ENCODE peak calls at places on chromosomes 12 and 14, in six cellular contexts. One of them, this sample, is unnamed.

GRCh38 chr14:91835920-91836843 is 31.2 kb downstream of the TC2N start:
- DNase-seq in A549: peak; percentile 76
- DNase-seq in effector memory CD4-positive, alpha-beta T cell: peak; percentile 79
- DNase-seq in Panc1: no peak
- DNase-seq in heart left ventricle: peak; percentile 28
- DNase-seq in Peyer's patch: peak; percentile 88
- DNase-seq in this sample: peak; percentile 74

GRCh38 chr12:104638218-104638617 is 181.5 kb downstream of the CHST11 start:
- DNase-seq in A549: no peak
- DNase-seq in effector memory CD4-positive, alpha-beta T cell: no peak
- DNase-seq in Panc1: no peak
- DNase-seq in heart left ventricle: no peak
- DNase-seq in Peyer's patch: no peak
- DNase-seq in this sample: no peak

GRCh38 chr12:52740591-52740990 is 36.6 kb downstream of the KRT76 start:
- DNase-seq in A549: peak; percentile 25
- DNase-seq in effector memory CD4-positive, alpha-beta T cell: no peak
- DNase-seq in Panc1: no peak
- DNase-seq in heart left ventricle: no peak
- DNase-seq in Peyer's patch: no peak
- DNase-seq in this sample: no peak

GRCh38 chr12:120290541-120291312 is 976 bp downstream of the RNU4-2 start:
- DNase-seq in A549: peak; percentile 74
- DNase-seq in effector memory CD4-positive, alpha-beta T cell: no peak
- DNase-seq in Panc1: peak; percentile 46
- DNase-seq in heart left ventricle: no peak
- DNase-seq in Peyer's patch: no peak
- DNase-seq in this sample: peak; percentile 24

GRCh38 chr12:54000105-54000773 is at the start of gene HOXC9:
- DNase-seq in A549: no peak
- DNase-seq in effector memory CD4-positive, alpha-beta T cell: no peak
- DNase-seq in Panc1: no peak
- DNase-seq in heart left ventricle: no peak
- DNase-seq in Peyer's patch: no peak
- DNase-seq in this sample: no peak

GRCh38 chr12:2673966-2674810 is 120.6 kb upstream of the FKBP4 start:
- DNase-seq in A549: peak; percentile 24
- DNase-seq in effector memory CD4-positive, alpha-beta T cell: no peak
- DNase-seq in Panc1: no peak
- DNase-seq in heart left ventricle: no peak
- DNase-seq in Peyer's patch: no peak
- DNase-seq in this sample: no peak

GRCh38 chr14:102923201-102923919 is 897 bp downstream of the AMN start:
- DNase-seq in A549: no peak
- DNase-seq in effector memory CD4-positive, alpha-beta T cell: no peak
- DNase-seq in Panc1: no peak
- DNase-seq in heart left ventricle: no peak
- DNase-seq in Peyer's patch: no peak
- DNase-seq in this sample: no peak

GRCh38 chr12:22577667-22578066 is 33.3 kb upstream of the C2CD5 start:
- DNase-seq in A549: no peak
- DNase-seq in effector memory CD4-positive, alpha-beta T cell: no peak
- DNase-seq in Panc1: no peak
- DNase-seq in heart left ventricle: no peak
- DNase-seq in Peyer's patch: no peak
- DNase-seq in this sample: no peak

GRCh38 chr12:131473721-131474709 is 236.9 kb upstream of the SFSWAP start:
- DNase-seq in A549: no peak
- DNase-seq in effector memory CD4-positive, alpha-beta T cell: no peak
- DNase-seq in Panc1: no peak
- DNase-seq in heart left ventricle: no peak
- DNase-seq in Peyer's patch: no peak
- DNase-seq in this sample: no peak

GRCh38 chr12:105955976-105956375 is 182.8 kb downstream of the NUAK1 start:
- DNase-seq in A549: no peak
- DNase-seq in effector memory CD4-positive, alpha-beta T cell: no peak
- DNase-seq in Panc1: no peak
- DNase-seq in heart left ventricle: no peak
- DNase-seq in Peyer's patch: no peak
- DNase-seq in this sample: no peak

GRCh38 chr14:90698379-90698869 is 117.8 kb downstream of the TTC7B start:
- DNase-seq in A549: no peak
- DNase-seq in effector memory CD4-positive, alpha-beta T cell: no peak
- DNase-seq in Panc1: no peak
- DNase-seq in heart left ventricle: peak; percentile 69
- DNase-seq in Peyer's patch: no peak
- DNase-seq in this sample: no peak

GRCh38 chr12:67649165-67650126 is 901 bp downstream of the DYRK2 start:
- DNase-seq in A549: no peak
- DNase-seq in effector memory CD4-positive, alpha-beta T cell: no peak
- DNase-seq in Panc1: no peak
- DNase-seq in heart left ventricle: peak; percentile 47
- DNase-seq in Peyer's patch: peak; percentile 49
- DNase-seq in this sample: peak; percentile 48

GRCh38 chr12:78035913-78036658 is 205.4 kb downstream of the NAV3 start:
- DNase-seq in A549: no peak
- DNase-seq in effector memory CD4-positive, alpha-beta T cell: no peak
- DNase-seq in Panc1: no peak
- DNase-seq in heart left ventricle: no peak
- DNase-seq in Peyer's patch: no peak
- DNase-seq in this sample: no peak

GRCh38 chr12:54658306-54659264 is 10.4 kb upstream of the DCD start:
- DNase-seq in A549: peak; percentile 62
- DNase-seq in effector memory CD4-positive, alpha-beta T cell: no peak
- DNase-seq in Panc1: peak; percentile 15
- DNase-seq in heart left ventricle: no peak
- DNase-seq in Peyer's patch: no peak
- DNase-seq in this sample: peak; percentile 21

GRCh38 chr12:95224202-95225170 is 6.9 kb downstream of the VEZT start:
- DNase-seq in A549: no peak
- DNase-seq in effector memory CD4-positive, alpha-beta T cell: no peak
- DNase-seq in Panc1: no peak
- DNase-seq in heart left ventricle: no peak
- DNase-seq in Peyer's patch: no peak
- DNase-seq in this sample: no peak

GRCh38 chr12:70920251-70920851 is at the start of gene PTPRR:
- DNase-seq in A549: no peak
- DNase-seq in effector memory CD4-positive, alpha-beta T cell: no peak
- DNase-seq in Panc1: no peak
- DNase-seq in heart left ventricle: no peak
- DNase-seq in Peyer's patch: no peak
- DNase-seq in this sample: no peak

GRCh38 chr12:27545666-27546065 is 21.7 kb downstream of the PPFIBP1 start:
- DNase-seq in A549: no peak
- DNase-seq in effector memory CD4-positive, alpha-beta T cell: no peak
- DNase-seq in Panc1: no peak
- DNase-seq in heart left ventricle: no peak
- DNase-seq in Peyer's patch: no peak
- DNase-seq in this sample: no peak

GRCh38 chr12:125518074-125518473 is 452.8 kb downstream of the AACS start:
- DNase-seq in A549: no peak
- DNase-seq in effector memory CD4-positive, alpha-beta T cell: no peak
- DNase-seq in Panc1: no peak
- DNase-seq in heart left ventricle: no peak
- DNase-seq in Peyer's patch: no peak
- DNase-seq in this sample: no peak

GRCh38 chr12:26239508-26240328 is 44.3 kb downstream of the SSPN start:
- DNase-seq in A549: peak; percentile 63
- DNase-seq in effector memory CD4-positive, alpha-beta T cell: no peak
- DNase-seq in Panc1: no peak
- DNase-seq in heart left ventricle: peak; percentile 61
- DNase-seq in Peyer's patch: no peak
- DNase-seq in this sample: no peak

GRCh38 chr12:107402041-107403022 is 283.3 kb upstream of the PWP1 start:
- DNase-seq in A549: peak; percentile 85
- DNase-seq in effector memory CD4-positive, alpha-beta T cell: peak; percentile 22
- DNase-seq in Panc1: no peak
- DNase-seq in heart left ventricle: no peak
- DNase-seq in Peyer's patch: peak; percentile 32
- DNase-seq in this sample: peak; percentile 67

GRCh38 chr14:57889245-57889644 is 23.4 kb upstream of the SLC35F4 start:
- DNase-seq in A549: no peak
- DNase-seq in effector memory CD4-positive, alpha-beta T cell: no peak
- DNase-seq in Panc1: no peak
- DNase-seq in heart left ventricle: peak; percentile 23
- DNase-seq in Peyer's patch: no peak
- DNase-seq in this sample: no peak

GRCh38 chr14:95683793-95684192 is 2.4 kb upstream of the TCL1B start:
- DNase-seq in A549: peak; percentile 34
- DNase-seq in effector memory CD4-positive, alpha-beta T cell: no peak
- DNase-seq in Panc1: peak; percentile 35
- DNase-seq in heart left ventricle: no peak
- DNase-seq in Peyer's patch: no peak
- DNase-seq in this sample: peak; percentile 25

GRCh38 chr12:77120695-77121094 is 55.3 kb upstream of the E2F7 start:
- DNase-seq in A549: no peak
- DNase-seq in effector memory CD4-positive, alpha-beta T cell: no peak
- DNase-seq in Panc1: no peak
- DNase-seq in heart left ventricle: no peak
- DNase-seq in Peyer's patch: no peak
- DNase-seq in this sample: no peak

GRCh38 chr14:65252471-65253255 is 150.3 kb upstream of the MAX start:
- DNase-seq in A549: no peak
- DNase-seq in effector memory CD4-positive, alpha-beta T cell: no peak
- DNase-seq in Panc1: no peak
- DNase-seq in heart left ventricle: no peak
- DNase-seq in Peyer's patch: no peak
- DNase-seq in this sample: no peak

GRCh38 chr14:98259881-98260280 is 1012.1 kb downstream of the BCL11B start:
- DNase-seq in A549: no peak
- DNase-seq in effector memory CD4-positive, alpha-beta T cell: no peak
- DNase-seq in Panc1: no peak
- DNase-seq in heart left ventricle: no peak
- DNase-seq in Peyer's patch: no peak
- DNase-seq in this sample: no peak

GRCh38 chr12:108691995-108692808 is 39.1 kb downstream of the CORO1C start:
- DNase-seq in A549: peak; percentile 40
- DNase-seq in effector memory CD4-positive, alpha-beta T cell: no peak
- DNase-seq in Panc1: no peak
- DNase-seq in heart left ventricle: no peak
- DNase-seq in Peyer's patch: peak; percentile 41
- DNase-seq in this sample: no peak

GRCh38 chr12:48861111-48861510 is 4.6 kb downstream of the RND1 start:
- DNase-seq in A549: no peak
- DNase-seq in effector memory CD4-positive, alpha-beta T cell: no peak
- DNase-seq in Panc1: no peak
- DNase-seq in heart left ventricle: no peak
- DNase-seq in Peyer's patch: no peak
- DNase-seq in this sample: no peak

GRCh38 chr14:94036328-94037167 is 10.4 kb downstream of the OTUB2 start:
- DNase-seq in A549: peak; percentile 71
- DNase-seq in effector memory CD4-positive, alpha-beta T cell: peak; percentile 43
- DNase-seq in Panc1: peak; percentile 62
- DNase-seq in heart left ventricle: peak; percentile 62
- DNase-seq in Peyer's patch: peak; percentile 73
- DNase-seq in this sample: peak; percentile 71

GRCh38 chr14:61262082-61262481 is 19.1 kb downstream of the TMEM30B start:
- DNase-seq in A549: no peak
- DNase-seq in effector memory CD4-positive, alpha-beta T cell: no peak
- DNase-seq in Panc1: no peak
- DNase-seq in heart left ventricle: no peak
- DNase-seq in Peyer's patch: no peak
- DNase-seq in this sample: no peak

GRCh38 chr14:99662846-99663245 is 17.9 kb downstream of the HHIPL1 start:
- DNase-seq in A549: no peak
- DNase-seq in effector memory CD4-positive, alpha-beta T cell: no peak
- DNase-seq in Panc1: no peak
- DNase-seq in heart left ventricle: no peak
- DNase-seq in Peyer's patch: no peak
- DNase-seq in this sample: no peak

GRCh38 chr12:54596526-54596946 is 8.1 kb upstream of the PPP1R1A start:
- DNase-seq in A549: peak; percentile 72
- DNase-seq in effector memory CD4-positive, alpha-beta T cell: no peak
- DNase-seq in Panc1: peak; percentile 46
- DNase-seq in heart left ventricle: peak; percentile 32
- DNase-seq in Peyer's patch: peak; percentile 44
- DNase-seq in this sample: peak; percentile 41

GRCh38 chr12:97941686-97942354 is 479.2 kb downstream of the RMST start:
- DNase-seq in A549: peak; percentile 22
- DNase-seq in effector memory CD4-positive, alpha-beta T cell: no peak
- DNase-seq in Panc1: no peak
- DNase-seq in heart left ventricle: no peak
- DNase-seq in Peyer's patch: no peak
- DNase-seq in this sample: no peak

GRCh38 chr14:69667938-69668336 is 56.5 kb downstream of the SUSD6 start:
- DNase-seq in A549: no peak
- DNase-seq in effector memory CD4-positive, alpha-beta T cell: no peak
- DNase-seq in Panc1: no peak
- DNase-seq in heart left ventricle: no peak
- DNase-seq in Peyer's patch: peak; percentile 54
- DNase-seq in this sample: no peak
- H3K27ac ChIP-seq in A549: peak overlapping the region; percentile 25
- H3K27ac ChIP-seq in effector memory CD4-positive, alpha-beta T cell: no peak overlapping the region
- H3K27ac ChIP-seq in Panc1: no peak overlapping the region
- H3K27ac ChIP-seq in heart left ventricle: no peak overlapping the region
- H3K27ac ChIP-seq in Peyer's patch: peak overlapping the region; percentile 67
- H3K27ac ChIP-seq in this sample: peak overlapping the region; percentile 11

GRCh38 chr14:28830115-28830534 is 63.5 kb downstream of the FOXG1 start:
- DNase-seq in A549: no peak
- DNase-seq in effector memory CD4-positive, alpha-beta T cell: no peak
- DNase-seq in Panc1: no peak
- DNase-seq in heart left ventricle: no peak
- DNase-seq in Peyer's patch: no peak
- DNase-seq in this sample: no peak

GRCh38 chr14:28831126-28831525 is 64.5 kb downstream of the FOXG1 start:
- DNase-seq in A549: no peak
- DNase-seq in effector memory CD4-positive, alpha-beta T cell: no peak
- DNase-seq in Panc1: no peak
- DNase-seq in heart left ventricle: no peak
- DNase-seq in Peyer's patch: no peak
- DNase-seq in this sample: no peak
- H3K4me3 ChIP-seq in A549: no peak overlapping the region
- H3K4me3 ChIP-seq in effector memory CD4-positive, alpha-beta T cell: no peak overlapping the region
- H3K4me3 ChIP-seq in Panc1: no peak overlapping the region
- H3K4me3 ChIP-seq in heart left ventricle: no peak overlapping the region
- H3K4me3 ChIP-seq in Peyer's patch: no peak overlapping the region
- H3K4me3 ChIP-seq in this sample: no peak overlapping the region

DNA sequence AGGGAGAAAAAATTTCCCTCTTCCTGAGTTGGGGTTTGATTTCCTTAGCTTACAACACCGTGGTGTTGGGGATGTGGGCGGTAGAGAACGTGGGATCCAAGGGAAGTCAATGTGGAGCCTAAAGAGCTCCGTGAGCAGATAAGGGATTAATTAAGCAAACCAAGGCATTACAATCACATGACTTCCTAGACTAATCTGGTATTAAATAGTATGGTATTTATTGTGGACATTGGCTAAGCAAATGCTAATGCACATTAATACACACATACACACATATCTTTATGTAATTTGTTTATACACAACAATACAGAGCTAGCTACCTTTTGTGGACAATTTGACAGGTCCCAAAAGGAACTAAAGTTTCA is 791 bp upstream of the RNF41 start:
- DNase-seq in A549: no peak
- DNase-seq in effector memory CD4-positive, alpha-beta T cell: no peak
- DNase-seq in Panc1: no peak
- DNase-seq in heart left ventricle: no peak
- DNase-seq in Peyer's patch: no peak
- DNase-seq in this sample: peak; percentile 10
- H3K4me1 ChIP-seq in A549: peaks cover 26% of the 10 kb centered on the region
- H3K4me1 ChIP-seq in effector memory CD4-positive, alpha-beta T cell: peaks cover 24% of the 10 kb centered on the region
- H3K4me1 ChIP-seq in Panc1: peaks cover 16% of the 10 kb centered on the region
- H3K4me1 ChIP-seq in heart left ventricle: peaks cover 46% of the 10 kb centered on the region
- H3K4me1 ChIP-seq in Peyer's patch: peaks cover 7% of the 10 kb centered on the region
- H3K4me1 ChIP-seq in this sample: peaks cover 27% of the 10 kb centered on the region

GRCh38 chr12:57893460-57894353 is 47.2 kb upstream of the CTDSP2 start:
- DNase-seq in A549: no peak
- DNase-seq in effector memory CD4-positive, alpha-beta T cell: no peak
- DNase-seq in Panc1: no peak
- DNase-seq in heart left ventricle: peak; percentile 94
- DNase-seq in Peyer's patch: peak; percentile 32
- DNase-seq in this sample: no peak
- H3K27ac ChIP-seq in A549: peak overlapping the region; percentile 78
- H3K27ac ChIP-seq in effector memory CD4-positive, alpha-beta T cell: no peak overlapping the region
- H3K27ac ChIP-seq in Panc1: peak overlapping the region; percentile 97
- H3K27ac ChIP-seq in heart left ventricle: peak overlapping the region; percentile 99
- H3K27ac ChIP-seq in Peyer's patch: peak overlapping the region; percentile 77
- H3K27ac ChIP-seq in this sample: no peak overlapping the region

This sample was measured in naive thymus-derived CD4-positive, alpha-beta T cell.